ENCODE peak calls at places on chromosomes 13 and 19, in six cellular contexts. I, L, X, P, J and B are unnamed samples.

GRCh38 chr13:49220035-49220855 is at the start of gene MLNR:
- DNase-seq in I (no peak), L (no peak), X (no peak), P (no peak), J (peak; percentile 11), B (no peak)

GRCh38 chr13:48733739-48734329 is 80.1 kb downstream of the CYSLTR2 start:
- DNase-seq in I (no peak), L (no peak), X (no peak), P (no peak), J (no peak), B (no peak)

GRCh38 chr13:67192751-67193150 is 37.4 kb downstream of the PCDH9 start:
- DNase-seq in I (no peak), L (no peak), X (no peak), P (no peak), J (no peak), B (no peak)

GRCh38 chr13:100182894-100183490 is 94.1 kb downstream of the PCCA start:
- DNase-seq in I (no peak), L (no peak), X (no peak), P (no peak), J (no peak), B (no peak)

GRCh38 chr13:113820813-113821651 is 42.8 kb downstream of the GAS6 start:
- DNase-seq in I (peak; percentile 99), L (peak; percentile 100), X (peak; percentile 98), P (no peak), J (no peak), B (no peak)

GRCh38 chr13:113026391-113026910 is 57.4 kb downstream of the MCF2L start:
- DNase-seq in I (no peak), L (no peak), X (no peak), P (no peak), J (no peak), B (no peak)

GRCh38 chr19:1027020-1027952 is 878 bp downstream of the CNN2 start:
- DNase-seq in I (peak; percentile 48), L (no peak), X (peak; percentile 38), P (no peak), J (no peak), B (peak; percentile 16)

GRCh38 chr13:90185734-90186133 is 1161.8 kb upstream of the MIR17HG start:
- DNase-seq in I (no peak), L (no peak), X (no peak), P (no peak), J (no peak), B (no peak)

GRCh38 chr19:39276740-39277139 is 8.5 kb downstream of the IFNL2 start:
- DNase-seq in I (no peak), L (no peak), X (no peak), P (no peak), J (no peak), B (no peak)

GRCh38 chr13:24624801-24625231 is 55.4 kb upstream of the ATP12A start:
- DNase-seq in I (no peak), L (no peak), X (no peak), P (no peak), J (no peak), B (no peak)